ENCODE peak calls at places on chromosomes 16 and 17, in eight cellular contexts. U is CD8-positive, alpha-beta T cell; A is psoas muscle; Y is ascending aorta; K is stimulated activated CD8-positive, alpha-beta memory T cell treated with anti-CD3 and anti-CD28 coated beads, Interleukin-2, amount 100 ng/mL, for 1 hour; J is NCI-H1694 treated with DMSO at 0.1 percent for 48 hours; T is NCI-H446; L is NCI-H748 treated with DMSO at 0.1 percent for 48 hours. P is an unnamed sample.

GRCh38 chr17:73168667-73169066 is 3.9 kb downstream of the SSTR2 start:
- DNase-seq in U (no peak), A (no peak), Y (no peak), K (no peak), J (no peak), T (no peak), L (no peak), P (no peak)

GRCh38 chr17:1488826-1489275 is 3.6 kb downstream of the MYO1C start:
- DNase-seq in U (no peak), A (no peak), Y (no peak), K (no peak), J (no peak), T (no peak), L (no peak), P (no peak)

GRCh38 chr16:54239441-54239840 is 47.1 kb downstream of the IRX3 start:
- DNase-seq in U (no peak), A (peak), Y (no peak), K (no peak), J (no peak), T (no peak), L (no peak), P (no peak)

GRCh38 chr16:17461951-17462729 is 8.6 kb downstream of the XYLT1 start:
- DNase-seq in U (no peak), A (no peak), Y (no peak), K (no peak), J (no peak), T (no peak), L (no peak), P (no peak)

GRCh38 chr16:75660726-75661302 is 13.2 kb downstream of the TERF2IP start:
- DNase-seq in U (no peak), A (no peak), Y (no peak), K (no peak), J (no peak), T (no peak), L (no peak), P (no peak)

GRCh38 chr16:30185683-30186421 is 2.5 kb downstream of the CORO1A start:
- DNase-seq in U (peak), A (peak), Y (peak), K (peak), J (no peak), T (no peak), L (no peak), P (no peak)

GRCh38 chr17:74157366-74157765 is 46.1 kb upstream of the RPL38 start:
- DNase-seq in U (no peak), A (no peak), Y (peak), K (no peak), J (no peak), T (no peak), L (no peak), P (no peak)

GRCh38 chr16:8867483-8868271 is 1.1 kb downstream of the CARHSP1 start:
- DNase-seq in U (no peak), A (peak), Y (no peak), K (no peak), J (peak), T (no peak), L (peak), P (no peak)